ENCODE peak calls at places on chromosomes 13 and 19, in eight cellular contexts. W is ascending aorta; X is CD8-positive, alpha-beta T cell; F is pancreas; B is PC-3; C is A549; E is neural progenitor cell; Y is cardiac muscle cell. D is an unnamed sample.

GRCh38 chr19:14473915-14474578 is 1.1 kb downstream of the PTGER1 start:
- DNase-seq in F (no peak), X (no peak), W (no peak), Y (peak), B (peak), C (no peak), E (no peak), D (no peak)

GRCh38 chr13:32587774-32588165 is 1.5 kb downstream of the PDS5B start:
- DNase-seq in Y (no peak), E (no peak), F (no peak), W (no peak), C (no peak), X (no peak), B (peak), D (no peak)

GRCh38 chr19:40252395-40252794 is 25.9 kb upstream of the CCNP start:
- DNase-seq in E (no peak), F (no peak), W (no peak), X (no peak), C (no peak), B (no peak), Y (no peak), D (no peak)

GRCh38 chr19:15251749-15252397 is 19.6 kb upstream of the EPHX3 start:
- DNase-seq in Y (peak), B (peak), W (peak), C (peak), F (peak), E (peak), X (no peak), D (peak)

GRCh38 chr13:42720116-42720857 is 61.1 kb upstream of the FAM216B start:
- DNase-seq in E (no peak), X (no peak), Y (peak), C (peak), F (peak), B (peak), W (peak), D (no peak)

GRCh38 chr13:68174905-68175304 is 944.8 kb upstream of the PCDH9 start:
- DNase-seq in C (no peak), W (no peak), E (no peak), B (no peak), Y (no peak), X (no peak), F (no peak), D (no peak)

GRCh38 chr19:54154603-54155345 is 4.7 kb downstream of the LENG1 start:
- DNase-seq in X (peak), W (no peak), F (no peak), E (no peak), C (no peak), B (no peak), Y (no peak), D (no peak)

GRCh38 chr13:35781044-35781443 is 304.6 kb upstream of the MAB21L1 start:
- DNase-seq in E (no peak), W (no peak), F (no peak), C (no peak), B (no peak), Y (no peak), X (no peak), D (no peak)

GRCh38 chr19:17582613-17583012 is 27.2 kb downstream of the COLGALT1 start:
- DNase-seq in B (no peak), C (no peak), X (no peak), F (no peak), W (no peak), E (no peak), Y (no peak), D (no peak)

GRCh38 chr13:99087954-99088491 is 110.2 kb upstream of the DOCK9 start:
- DNase-seq in Y (no peak), E (peak), X (peak), C (peak), W (no peak), F (no peak), B (peak), D (no peak)

GRCh38 chr13:44573790-44574465 is 2.2 kb downstream of the TSC22D1 start:
- DNase-seq in W (no peak), X (no peak), Y (peak), B (peak), E (peak), F (peak), C (peak), D (no peak)

GRCh38 chr13:72384879-72385278 is 342.6 kb downstream of the MZT1 start:
- DNase-seq in E (no peak), X (no peak), W (no peak), B (peak), F (no peak), C (no peak), Y (peak), D (no peak)

GRCh38 chr19:23949611-23950010 is 34.9 kb downstream of the ZNF726 start:
- DNase-seq in E (no peak), X (no peak), Y (no peak), W (no peak), C (no peak), F (no peak), B (no peak), D (no peak)

GRCh38 chr13:38518328-38518727 is 168.5 kb upstream of the FREM2 start:
- DNase-seq in E (no peak), C (no peak), W (no peak), Y (no peak), X (no peak), B (no peak), F (no peak), D (no peak)

GRCh38 chr13:45361596-45362206 is 20.7 kb upstream of the TPT1 start:
- DNase-seq in C (peak), W (no peak), X (no peak), E (no peak), F (no peak), Y (no peak), B (peak), D (no peak)

GRCh38 chr19:50870417-50871089 is 2.7 kb upstream of the KLK2 start:
- DNase-seq in Y (peak), F (peak), W (no peak), E (peak), X (no peak), B (no peak), C (peak), D (no peak)

GRCh38 chr19:31418692-31419430 is 69.6 kb upstream of the TSHZ3 start:
- DNase-seq in E (no peak), W (no peak), C (no peak), B (no peak), Y (no peak), X (no peak), F (no peak), D (no peak)

GRCh38 chr19:39237200-39238184 is 7.3 kb downstream of the IFNL3 start:
- DNase-seq in W (no peak), X (peak), C (no peak), F (peak), E (no peak), B (peak), Y (no peak), D (no peak)

GRCh38 chr13:20191311-20191901 is 1.3 kb downstream of the GJB2 start:
- DNase-seq in X (no peak), E (no peak), W (no peak), Y (peak), F (peak), C (no peak), B (peak), D (no peak)
- H3K4me3 ChIP-seq in X (no peak), E (peak), W (no peak), Y (no peak), F (peak), C (peak), B (peak), D (no peak)

GRCh38 chr13:33745370-33746324 is 72.3 kb upstream of the RFC3 start:
- DNase-seq in B (no peak), X (no peak), F (no peak), Y (no peak), W (no peak), C (no peak), E (no peak), D (no peak)

GRCh38 chr13:33742321-33742720 is 75.6 kb upstream of the RFC3 start:
- DNase-seq in X (no peak), F (no peak), Y (no peak), E (no peak), B (no peak), W (no peak), C (no peak), D (no peak)

GRCh38 chr13:33746867-33747266 is 71.1 kb upstream of the RFC3 start:
- DNase-seq in E (no peak), W (no peak), X (no peak), Y (no peak), B (no peak), F (no peak), C (no peak), D (no peak)

GRCh38 chr13:33744589-33745369 is 73.2 kb upstream of the RFC3 start:
- DNase-seq in W (no peak), Y (peak), E (no peak), X (no peak), C (no peak), B (peak), F (peak), D (no peak)

DNA sequence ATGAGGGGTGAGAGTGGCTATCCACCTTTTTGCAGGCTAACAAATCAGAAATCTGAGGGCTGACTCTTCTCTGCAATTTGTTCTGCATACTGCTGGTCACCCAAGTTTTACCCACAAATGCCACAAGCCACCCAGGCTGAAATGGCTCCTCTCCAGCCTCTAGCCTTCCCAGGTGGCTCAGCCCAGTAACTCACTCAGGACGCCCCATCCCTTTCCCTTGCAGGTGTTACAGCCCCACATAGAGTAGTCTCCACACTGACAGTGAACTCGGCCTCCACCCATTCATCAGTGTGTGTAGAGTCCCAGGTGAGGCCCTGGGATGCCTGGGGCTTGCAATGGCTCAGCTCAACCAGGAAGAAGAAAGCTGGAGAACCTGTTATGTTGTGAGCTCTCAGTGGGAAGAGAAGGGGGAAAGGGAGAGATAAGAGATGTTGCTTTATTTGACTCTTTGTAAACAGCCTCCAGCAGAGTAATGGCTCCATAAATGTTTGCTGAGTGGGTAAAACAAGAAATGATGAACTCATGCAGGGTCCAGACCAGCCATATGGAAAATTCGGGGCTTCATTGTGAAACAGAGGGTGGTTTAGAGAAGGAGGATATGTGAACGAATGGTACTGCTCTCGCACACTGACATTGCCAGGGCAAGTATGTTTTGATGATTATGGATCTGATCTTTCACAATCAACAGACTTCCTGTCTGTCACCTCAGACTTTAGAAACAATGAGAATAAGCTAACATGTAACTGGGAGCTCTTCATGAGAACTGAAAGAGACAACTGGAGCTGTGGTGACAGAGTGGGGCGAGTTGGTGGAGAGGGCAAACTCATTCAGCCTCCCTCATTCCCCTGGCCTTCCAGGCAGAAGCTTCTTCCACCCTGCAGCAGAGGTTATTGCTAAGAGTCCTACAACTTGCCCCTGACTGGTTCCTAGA is 74.2 kb upstream of the RFC3 start:
- DNase-seq in Y (peak), C (no peak), F (no peak), X (no peak), B (no peak), W (no peak), E (no peak), D (no peak)
- H3K27ac ChIP-seq in Y (no peak), C (no peak), F (no peak), X (no peak), B (no peak), W (no peak), E (no peak), D (no peak)

DNA sequence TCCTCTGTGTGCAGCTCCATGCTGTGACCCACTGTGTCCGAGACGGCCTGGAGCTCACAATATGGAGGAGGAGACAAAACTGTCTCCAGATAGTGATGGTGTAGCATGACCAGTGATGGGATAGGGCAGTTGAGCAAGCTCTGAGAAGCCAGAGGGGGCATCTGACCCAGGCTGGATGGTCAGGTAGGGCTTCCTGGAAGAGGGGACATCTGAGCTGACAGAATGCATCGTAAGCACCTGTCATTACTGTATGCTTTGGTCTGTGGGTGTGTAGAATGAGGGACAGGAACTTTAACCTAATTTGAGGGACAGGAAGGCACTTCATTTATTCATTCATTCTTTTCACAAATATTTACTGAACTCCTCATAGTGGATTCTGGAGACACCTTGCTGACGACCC is 6.5 kb upstream of the TOMM40 start:
- DNase-seq in E (no peak), W (no peak), C (no peak), B (no peak), Y (no peak), F (no peak), X (no peak), D (no peak)
- TF ChIP-seq CTCF in E (no peak), W (no peak), C (no peak), B (no peak), Y (no peak), F (no peak), X (no peak), D (no peak)

GRCh38 chr19:21505459-21506393 is at the start of gene ZNF429:
- DNase-seq in Y (peak), X (peak), B (peak), W (peak), F (peak), E (peak), C (no peak), D (peak)

GRCh38 chr19:21513651-21514050 is 8.2 kb downstream of the ZNF429 start:
- DNase-seq in X (no peak), B (no peak), F (no peak), E (no peak), W (no peak), C (no peak), Y (no peak), D (no peak)

DNA sequence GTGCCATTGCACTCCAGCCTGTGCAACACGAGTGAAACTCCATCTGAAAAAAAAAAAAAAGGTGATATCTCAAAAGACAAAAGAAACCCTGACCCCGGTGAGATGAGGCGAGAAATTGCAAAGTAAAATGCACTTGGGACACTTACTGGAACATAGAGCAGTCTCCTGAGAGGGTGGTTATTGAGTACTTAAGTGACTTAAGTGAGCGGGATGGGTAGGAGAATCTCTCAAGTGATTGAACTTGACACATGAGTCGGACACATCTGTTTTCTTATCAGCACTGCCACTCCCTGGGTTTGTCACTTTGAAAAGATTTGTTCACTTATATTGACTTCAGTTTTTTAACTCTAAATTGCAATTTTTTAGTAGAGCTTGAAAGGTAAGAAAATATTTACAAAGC is 2.8 kb downstream of the ZNF429 start:
- DNase-seq in Y (no peak), B (no peak), X (no peak), C (no peak), F (no peak), W (no peak), E (no peak), D (no peak)
- H3K4me3 ChIP-seq in Y (no peak), B (no peak), X (no peak), C (no peak), F (no peak), W (no peak), E (no peak), D (no peak)

DNA sequence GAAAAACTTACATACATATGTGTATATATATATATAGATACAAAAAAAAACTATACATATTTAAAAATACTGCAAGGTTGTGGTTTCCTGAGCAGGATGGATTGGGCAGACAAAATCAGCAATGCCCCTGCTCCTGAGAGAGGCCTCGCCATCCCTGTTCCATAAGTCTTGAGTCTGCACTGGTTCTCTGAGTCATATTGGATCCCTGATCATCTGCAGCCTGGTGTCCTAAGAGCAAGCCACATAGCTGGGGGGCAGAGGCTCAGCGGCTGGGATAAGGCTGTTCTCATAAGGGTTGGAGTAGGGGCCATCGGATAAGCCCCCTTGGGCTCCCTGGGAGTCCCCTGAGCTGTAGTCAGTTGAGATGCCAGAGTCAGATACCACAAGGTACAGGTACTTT is 3.3 kb downstream of the SWSAP1 start:
- DNase-seq in Y (no peak), W (no peak), E (no peak), F (no peak), C (no peak), X (no peak), B (peak), D (no peak)
- H3K27ac ChIP-seq in Y (no peak), W (peak), E (no peak), F (no peak), C (peak), X (no peak), B (peak), D (peak)

DNA sequence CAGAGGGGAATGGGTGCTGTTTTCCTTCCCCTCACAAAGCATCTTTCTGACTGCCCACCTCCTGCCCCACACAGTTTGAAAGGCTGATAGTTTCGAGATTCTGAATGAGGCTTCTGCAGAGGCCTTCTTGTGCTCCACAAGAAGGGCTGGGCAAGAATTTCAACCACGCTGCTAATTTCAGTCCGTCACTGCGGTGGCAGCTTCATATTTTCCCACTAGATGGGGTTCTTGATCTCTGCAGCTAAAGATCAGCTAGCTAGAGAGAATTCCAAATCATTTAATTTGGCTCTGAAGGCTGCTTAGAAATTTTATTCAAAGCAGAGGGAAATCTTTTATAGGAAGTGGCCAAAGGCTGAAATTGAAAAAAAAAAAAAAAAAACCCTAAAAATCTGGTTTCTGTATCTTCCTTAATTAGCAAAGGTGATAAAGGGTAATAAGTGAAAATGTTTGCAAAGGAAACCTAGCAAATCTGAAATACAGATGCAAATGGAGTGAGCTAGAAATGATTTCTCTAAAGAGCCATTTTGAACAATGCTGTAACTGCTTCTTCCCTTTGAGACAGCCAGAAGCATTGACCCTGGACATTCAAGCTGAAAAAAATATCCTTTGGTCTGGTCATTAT is 38.0 kb upstream of the C13orf42 start:
- DNase-seq in B (peak), E (peak), W (no peak), Y (peak), C (no peak), F (peak), X (no peak), D (no peak)
- TF ChIP-seq CTCF in B (peak), E (peak), W (peak), Y (peak), C (peak), F (peak), X (no peak), D (peak)

GRCh38 chr19:46211201-46211881 is 18.2 kb upstream of the IGFL1 start:
- DNase-seq in Y (peak), E (peak), W (no peak), B (peak), F (peak), C (no peak), X (no peak), D (no peak)

GRCh38 chr19:46210634-46211033 is 18.9 kb upstream of the IGFL1 start:
- DNase-seq in C (no peak), Y (no peak), F (no peak), E (no peak), B (no peak), X (no peak), W (no peak), D (no peak)

GRCh38 chr19:46213806-46214205 is 15.7 kb upstream of the IGFL1 start:
- DNase-seq in E (no peak), W (no peak), B (no peak), Y (no peak), C (no peak), X (no peak), F (no peak), D (no peak)

GRCh38 chr19:46216612-46217011 is 12.9 kb upstream of the IGFL1 start:
- DNase-seq in B (no peak), C (no peak), Y (no peak), E (no peak), X (no peak), W (no peak), F (no peak), D (no peak)

GRCh38 chr19:46213156-46213555 is 16.4 kb upstream of the IGFL1 start:
- DNase-seq in E (no peak), C (no peak), Y (no peak), X (no peak), F (no peak), B (no peak), W (no peak), D (no peak)
- H3K4me3 ChIP-seq in E (no peak), C (no peak), Y (no peak), X (no peak), F (no peak), B (no peak), W (no peak), D (no peak)

DNA sequence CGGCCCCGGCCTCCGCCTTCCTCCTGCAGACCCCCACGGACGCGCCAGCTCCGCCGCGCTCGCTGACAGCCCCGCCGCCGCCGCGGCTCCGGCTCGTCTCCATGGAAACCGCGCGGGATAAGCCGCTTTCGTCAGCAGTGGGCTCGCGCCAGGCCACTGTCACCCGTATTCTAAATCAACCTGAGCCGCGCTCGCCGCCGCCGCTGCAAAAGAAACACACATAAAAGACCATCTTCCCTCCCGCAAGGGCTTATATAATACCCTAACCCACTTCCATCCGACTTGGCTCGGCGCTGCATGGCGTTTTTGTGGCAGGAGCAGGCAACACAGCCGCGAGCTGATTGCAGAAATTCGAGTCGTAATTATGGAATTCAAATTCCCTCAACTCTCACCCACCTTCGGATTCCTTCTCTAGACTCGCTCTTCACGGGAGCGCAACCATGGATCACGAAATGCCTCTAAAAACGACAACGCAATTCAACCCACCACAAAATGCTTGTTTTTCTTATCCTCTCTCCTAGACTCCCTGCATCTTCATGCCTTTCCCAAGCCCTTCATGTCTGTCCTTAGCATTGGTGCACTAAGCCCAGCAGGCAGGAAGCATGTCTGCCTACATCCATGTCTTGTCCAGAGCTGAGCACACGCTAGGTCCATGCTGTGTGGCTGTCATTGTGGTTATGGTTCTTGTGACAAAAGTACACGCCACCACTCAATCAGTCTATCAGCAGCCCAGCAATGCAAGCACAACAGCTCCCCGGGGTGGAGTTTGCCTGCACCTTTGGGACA is at the start of gene AMER2:
- DNase-seq in C (no peak), X (no peak), F (peak), Y (peak), B (no peak), E (peak), W (no peak), D (no peak)
- H3K27ac ChIP-seq in C (no peak), X (no peak), F (no peak), Y (no peak), B (no peak), E (no peak), W (no peak), D (no peak)

D was measured in tibial artery.